ENCODE peak calls at places on chromosomes 1 and 21, in seven cellular contexts. O is neuronal stem cell; A is nephron progenitor cell; M is AG09319; F is fibroblast of the aortic adventitia; N is heart right ventricle; T is stimulated activated CD8-positive, alpha-beta memory T cell treated with anti-CD3 and anti-CD28 coated beads, Interleukin-15, amount 100 ng/mL, for 1 hour. S is an unnamed sample.

GRCh38 chr1:187276677-187277076 is 447.9 kb downstream of the PLA2G4A start:
- DNase-seq in O (no peak), A (no peak), M (no peak), F (no peak), N (no peak), T (no peak), S (no peak)

GRCh38 chr1:245345191-245345884 is 190.6 kb downstream of the KIF26B start:
- DNase-seq in O (no peak), A (no peak), M (no peak), F (no peak), N (no peak), T (no peak), S (no peak)

GRCh38 chr21:45505416-45506021 is 36.7 kb downstream of the SLC19A1 start:
- DNase-seq in O (no peak), A (no peak), M (no peak), F (no peak), N (no peak), T (no peak), S (peak)

GRCh38 chr1:16981269-16981849 is 939 bp upstream of the MFAP2 start:
- DNase-seq in O (no peak), A (no peak), M (peak), F (peak), N (no peak), T (no peak), S (no peak)

GRCh38 chr1:228243093-228243492 is 35.2 kb downstream of the OBSCN start:
- DNase-seq in O (no peak), A (no peak), M (no peak), F (no peak), N (no peak), T (no peak), S (no peak)

GRCh38 chr1:61332196-61332753 is 249.9 kb downstream of the NFIA start:
- DNase-seq in O (no peak), A (no peak), M (no peak), F (no peak), N (no peak), T (no peak), S (no peak)

GRCh38 chr1:244952280-244952933 is 88.1 kb upstream of the HNRNPU start:
- DNase-seq in O (no peak), A (no peak), M (no peak), F (no peak), N (no peak), T (no peak), S (no peak)

GRCh38 chr1:95640746-95641145 is 406.7 kb downstream of the RWDD3 start:
- DNase-seq in O (no peak), A (no peak), M (no peak), F (no peak), N (peak), T (no peak), S (no peak)

GRCh38 chr1:234732671-234733390 is 122.9 kb upstream of the IRF2BP2 start:
- DNase-seq in O (no peak), A (no peak), M (no peak), F (no peak), N (no peak), T (no peak), S (no peak)

GRCh38 chr21:10627316-10627863 is 106.0 kb downstream of the TPTE start:
- DNase-seq in O (no peak), A (no peak), M (no peak), F (no peak), N (no peak), T (no peak), S (no peak)

GRCh38 chr1:22810378-22810777 is 99.7 kb downstream of the EPHB2 start:
- DNase-seq in O (no peak), A (no peak), M (no peak), F (no peak), N (no peak), T (no peak), S (no peak)

GRCh38 chr1:180522204-180522497 is 19.8 kb upstream of the ACBD6 start:
- DNase-seq in O (no peak), A (no peak), M (no peak), F (no peak), N (no peak), T (no peak), S (no peak)

GRCh38 chr1:44524655-44525530 is 119.8 kb downstream of the RNF220 start:
- DNase-seq in O (no peak), A (peak), M (no peak), F (no peak), N (no peak), T (no peak), S (no peak)

GRCh38 chr1:4664095-4664494 is 9.7 kb downstream of the AJAP1 start:
- DNase-seq in O (no peak), A (no peak), M (no peak), F (no peak), N (no peak), T (no peak), S (no peak)

S was measured in Right ventricle myocardium superior.